ENCODE peak calls at places on chromosome 20, in four cellular contexts. M is A673, L is BJ, B is GM12865. P is an unnamed sample.

GRCh38 chr20:9051508-9051907 is 17.4 kb upstream of the PLCB4 start:
- DNase-seq in M (peak), L (peak), B (no peak), P (no peak)

GRCh38 chr20:6590891-6591679 is 176.4 kb upstream of the BMP2 start:
- DNase-seq in M (peak), L (peak), B (no peak), P (no peak)

GRCh38 chr20:57167971-57168693 is 98.3 kb downstream of the BMP7 start:
- DNase-seq in M (peak), L (no peak), B (no peak), P (no peak)

GRCh38 chr20:3706774-3707507 is 5.5 kb downstream of the SIGLEC1 start:
- DNase-seq in M (no peak), L (no peak), B (no peak), P (peak)

GRCh38 chr20:33568378-33569289 is 78.7 kb downstream of the CBFA2T2 start:
- DNase-seq in M (peak), L (no peak), B (no peak), P (no peak)

GRCh38 chr20:2746636-2747265 is 53.7 kb downstream of the CPXM1 start:
- DNase-seq in M (no peak), L (no peak), B (no peak), P (no peak)

GRCh38 chr20:25565578-25566157 is 19.7 kb downstream of the NINL start:
- DNase-seq in M (no peak), L (no peak), B (no peak), P (no peak)

GRCh38 chr20:43744121-43744520 is 17.3 kb upstream of the GTSF1L start:
- DNase-seq in M (no peak), L (no peak), B (no peak), P (no peak)

GRCh38 chr20:33948480-33948879 is 45.2 kb upstream of the RALY start:
- DNase-seq in M (no peak), L (no peak), B (peak), P (no peak)

GRCh38 chr20:10619427-10619826 is 54.4 kb downstream of the JAG1 start:
- DNase-seq in M (peak), L (peak), B (no peak), P (no peak)

GRCh38 chr20:16672299-16672698 is 57.5 kb upstream of the SNRPB2 start:
- DNase-seq in M (no peak), L (no peak), B (no peak), P (no peak)

GRCh38 chr20:48843125-48843806 is 15.5 kb upstream of the PREX1 start:
- DNase-seq in M (no peak), L (no peak), B (no peak), P (no peak)

GRCh38 chr20:53870426-53871199 is 199.8 kb downstream of the BCAS1 start:
- DNase-seq in M (no peak), L (no peak), B (no peak), P (no peak)

GRCh38 chr20:39358052-39358451 is 395.9 kb downstream of the DHX35 start:
- DNase-seq in M (no peak), L (no peak), B (peak), P (no peak)

GRCh38 chr20:38864662-38865061 is 59.2 kb downstream of the PPP1R16B start:
- DNase-seq in M (no peak), L (no peak), B (no peak), P (no peak)

GRCh38 chr20:45781391-45781931 is 10.2 kb downstream of the WFDC3 start:
- DNase-seq in M (no peak), L (peak), B (no peak), P (no peak)

GRCh38 chr20:47347661-47348462 is 8.6 kb downstream of the ZMYND8 start:
- DNase-seq in M (no peak), L (no peak), B (no peak), P (no peak)

GRCh38 chr20:39877792-39878191 is 811.2 kb downstream of the MAFB start:
- DNase-seq in M (no peak), L (no peak), B (no peak), P (no peak)

GRCh38 chr20:7038029-7038428 is 270.5 kb downstream of the BMP2 start:
- DNase-seq in M (no peak), L (peak), B (no peak), P (no peak)

GRCh38 chr20:17969884-17970409 is 1.1 kb downstream of the MGME1 start:
- DNase-seq in M (no peak), L (no peak), B (peak), P (peak)

GRCh38 chr20:835220-836045 is 1.9 kb downstream of the FAM110A start:
- DNase-seq in M (no peak), L (no peak), B (no peak), P (peak)
- H3K4me3 ChIP-seq in M (peak), L (no peak), B (no peak), P (no peak)

DNA sequence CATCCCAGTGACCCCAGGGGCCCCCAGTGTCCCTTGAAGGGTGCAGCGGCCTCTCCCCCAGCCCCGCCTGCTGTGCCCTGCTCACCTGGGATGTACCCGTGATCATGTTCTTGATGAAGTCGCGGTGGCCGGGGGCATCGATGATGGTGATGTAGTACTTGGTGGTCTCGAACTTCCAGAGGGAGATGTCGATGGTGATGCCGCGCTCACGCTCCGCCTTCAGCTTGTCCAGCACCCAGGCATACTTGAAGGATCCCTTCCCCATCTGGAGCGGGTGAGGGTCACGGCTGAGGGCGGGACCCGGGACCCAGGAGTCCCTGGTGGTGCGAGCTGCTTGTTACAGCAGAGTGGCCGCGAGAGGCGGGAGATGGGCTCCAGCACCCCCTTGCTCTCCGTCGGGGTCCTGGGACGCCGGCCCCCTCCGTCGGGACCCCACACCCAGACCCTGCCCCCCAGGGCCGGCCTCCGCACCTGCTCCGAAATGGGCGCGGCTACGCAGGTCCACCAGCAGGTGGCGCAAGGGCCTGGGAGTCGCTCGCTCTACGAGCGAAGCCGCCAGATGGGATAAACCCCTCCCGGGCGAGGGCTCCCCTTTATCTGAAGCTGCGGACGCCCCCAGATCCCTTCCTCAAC is 3.0 kb downstream of the EEF1A2 start:
- DNase-seq in M (peak), L (no peak), B (peak), P (peak)
- H3K4me3 ChIP-seq in M (no peak), L (no peak), B (no peak), P (no peak)

DNA sequence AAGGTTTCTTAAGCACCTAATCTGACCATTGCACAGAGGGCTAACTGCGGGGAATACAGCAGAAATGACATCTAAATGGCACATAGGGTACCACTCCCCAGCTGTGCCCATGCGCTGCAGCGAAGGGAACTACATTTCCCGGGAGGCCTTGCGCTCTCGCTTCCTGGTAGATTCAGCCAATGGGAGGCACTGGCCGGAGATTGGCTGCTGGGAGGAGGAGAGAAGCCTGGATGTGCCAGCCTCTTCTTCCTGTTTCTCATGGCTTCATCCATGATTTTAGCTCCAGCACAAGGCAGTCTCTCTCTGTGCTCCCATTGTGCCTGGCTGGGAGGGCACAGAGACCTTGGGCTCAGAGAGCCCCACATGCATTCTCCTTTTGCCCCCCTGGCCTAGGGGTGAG is 101.7 kb upstream of the FOXA2 start:
- DNase-seq in M (peak), L (no peak), B (peak), P (no peak)
- H3K4me3 ChIP-seq in M (no peak), L (no peak), B (no peak), P (no peak)

GRCh38 chr20:15158438-15158990 is 821.1 kb upstream of the FLRT3 start:
- DNase-seq in M (no peak), L (no peak), B (no peak), P (no peak)

GRCh38 chr20:15164726-15165125 is 827.3 kb upstream of the FLRT3 start:
- DNase-seq in M (no peak), L (no peak), B (no peak), P (no peak)

GRCh38 chr20:15166744-15167143 is 829.3 kb upstream of the FLRT3 start:
- DNase-seq in M (no peak), L (no peak), B (no peak), P (no peak)

GRCh38 chr20:15163632-15164031 is 826.2 kb upstream of the FLRT3 start:
- DNase-seq in M (no peak), L (no peak), B (no peak), P (no peak)

GRCh38 chr20:15162061-15162740 is 824.8 kb upstream of the FLRT3 start:
- DNase-seq in M (no peak), L (no peak), B (peak), P (no peak)
- H3K4me3 ChIP-seq in M (no peak), L (no peak), B (peak), P (peak)

DNA sequence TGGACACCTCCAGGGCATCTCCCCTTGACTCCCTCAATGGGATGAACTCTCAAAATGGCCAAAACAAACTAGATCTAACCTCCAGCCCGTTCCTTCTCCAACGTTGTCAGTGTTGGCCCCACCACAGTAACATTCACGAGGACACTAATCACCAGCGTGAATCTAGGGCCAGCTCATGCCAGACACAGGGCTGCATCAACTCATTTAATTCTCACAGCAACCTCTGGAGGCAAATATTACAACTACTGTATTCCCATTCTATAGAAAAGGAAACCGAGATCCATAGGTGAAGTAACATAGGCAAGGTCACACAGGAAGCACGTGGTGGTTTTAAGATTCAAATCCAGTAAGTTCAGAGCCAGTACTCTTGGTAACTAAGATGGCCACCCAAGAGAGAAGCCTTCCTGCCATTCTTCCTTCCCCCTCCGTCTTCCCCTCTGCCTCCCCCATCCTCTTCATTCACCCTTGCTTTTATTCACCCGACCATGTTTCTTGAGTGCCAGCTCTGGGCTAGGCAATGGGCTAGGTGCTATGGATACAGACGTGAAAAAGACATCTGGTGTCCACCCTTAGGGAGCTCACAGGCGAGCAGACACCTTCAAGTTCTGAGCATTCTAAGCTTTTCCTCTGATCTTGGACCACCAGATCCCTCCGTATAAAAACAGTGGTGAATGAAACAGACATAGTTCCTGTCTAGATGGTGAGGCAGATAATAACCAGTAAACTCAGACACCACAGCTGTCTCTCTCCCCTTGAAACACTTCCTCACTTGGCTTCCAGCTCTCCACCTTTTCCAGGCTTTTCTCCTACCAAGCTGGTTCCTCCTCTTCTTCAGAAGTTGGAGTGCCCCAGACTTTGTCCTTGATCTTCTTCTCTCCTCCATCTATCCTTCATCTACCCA is 9.6 kb downstream of the CCM2L start:
- DNase-seq in M (no peak), L (no peak), B (no peak), P (no peak)
- H3K4me3 ChIP-seq in M (peak), L (no peak), B (no peak), P (no peak)